ENCODE peak calls at places on chromosomes 4 and X, in ten cellular contexts. S is lower leg skin; O is CD8-positive, alpha-beta T cell; H is ovary; M is mammary epithelial cell; J is HepG2; A is A549; L is glutamatergic neuron; I is fibroblast of mammary gland; E is GM23338. C is an unnamed sample.

GRCh38 chrX:84186603-84187358 is 1.2 kb downstream of the RPS6KA6 start:
- DNase-seq in H (no peak), A (peak), L (no peak), S (no peak), I (peak), O (no peak), E (peak), J (no peak), M (peak), C (no peak)

GRCh38 chrX:10280061-10280460 is 123.3 kb downstream of the CLCN4 start:
- DNase-seq in J (no peak), A (no peak), O (no peak), M (no peak), E (no peak), I (no peak), L (peak), S (peak), H (no peak), C (no peak)

GRCh38 chrX:81206471-81206870 is 4.6 kb downstream of the SH3BGRL start:
- DNase-seq in S (no peak), J (no peak), E (no peak), L (no peak), H (no peak), M (no peak), O (no peak), A (no peak), I (no peak), C (no peak)

GRCh38 chr4:156169861-156170260 is 216.2 kb upstream of the CTSO start:
- DNase-seq in J (no peak), E (peak), I (no peak), A (no peak), O (no peak), M (no peak), S (no peak), H (no peak), L (no peak), C (peak)

GRCh38 chrX:66163849-66164401 is at the start of gene HEPH:
- DNase-seq in E (peak), I (peak), M (peak), H (peak), O (no peak), L (no peak), S (no peak), J (no peak), A (no peak), C (peak)

GRCh38 chrX:3403748-3404147 is 57.3 kb upstream of the MXRA5 start:
- DNase-seq in S (no peak), A (no peak), M (no peak), J (no peak), L (no peak), E (no peak), O (no peak), I (peak), H (no peak), C (no peak)

GRCh38 chrX:40945366-40945713 is 139.9 kb upstream of the USP9X start:
- DNase-seq in E (no peak), A (peak), J (no peak), H (peak), M (peak), L (no peak), O (no peak), I (peak), S (peak), C (peak)

GRCh38 chr4:68359508-68359907 is 9.6 kb upstream of the YTHDC1 start:
- DNase-seq in H (no peak), O (no peak), L (no peak), S (no peak), M (no peak), A (no peak), J (no peak), E (no peak), I (no peak), C (no peak)

GRCh38 chr4:23775694-23776093 is 114.2 kb downstream of the PPARGC1A start:
- DNase-seq in E (no peak), S (no peak), A (no peak), I (no peak), L (no peak), J (peak), O (no peak), H (no peak), M (peak), C (no peak)

GRCh38 chr4:177480796-177481195 is 38.6 kb upstream of the AGA start:
- DNase-seq in H (no peak), L (no peak), S (no peak), E (no peak), M (peak), A (no peak), I (peak), J (no peak), O (no peak), C (peak)

GRCh38 chr4:122633211-122633610 is 12.3 kb upstream of the IL21 start:
- DNase-seq in L (no peak), J (no peak), H (no peak), I (peak), M (no peak), E (no peak), A (no peak), S (no peak), O (no peak), C (peak)

GRCh38 chrX:31201503-31201902 is 129.7 kb upstream of the FTHL17 start:
- DNase-seq in H (no peak), L (no peak), J (no peak), O (no peak), S (no peak), M (no peak), I (no peak), E (no peak), A (no peak), C (no peak)

GRCh38 chrX:98231003-98231402 is 1347.3 kb downstream of the RPA4 start:
- DNase-seq in M (no peak), S (no peak), L (no peak), H (no peak), O (no peak), I (no peak), J (no peak), A (no peak), E (no peak), C (no peak)

GRCh38 chr4:155353923-155354540 is 22.7 kb downstream of the MAP9 start:
- DNase-seq in L (peak), M (peak), J (peak), A (peak), I (peak), E (peak), O (no peak), H (peak), S (peak), C (peak)

GRCh38 chr4:62431513-62431912 is 1231.4 kb downstream of the ADGRL3 start:
- DNase-seq in L (peak), S (no peak), A (no peak), E (no peak), H (no peak), J (no peak), M (peak), O (no peak), I (no peak), C (no peak)

GRCh38 chr4:17368408-17368807 is 143.5 kb downstream of the QDPR start:
- DNase-seq in J (no peak), I (no peak), L (no peak), E (no peak), M (no peak), A (no peak), O (no peak), H (no peak), S (no peak), C (no peak)

GRCh38 chr4:8130346-8131066 is 28.1 kb downstream of the ABLIM2 start:
- DNase-seq in J (no peak), E (no peak), H (no peak), I (no peak), L (no peak), A (no peak), O (no peak), M (no peak), S (no peak), C (no peak)

GRCh38 chr4:10013722-10014121 is 7.6 kb downstream of the SLC2A9 start:
- DNase-seq in I (peak), O (no peak), L (peak), E (peak), H (no peak), S (no peak), A (peak), J (no peak), M (peak), C (no peak)

GRCh38 chrX:8179653-8180052 is 8.6 kb upstream of the VCX2 start:
- DNase-seq in L (no peak), O (no peak), A (no peak), M (no peak), H (no peak), J (no peak), S (no peak), I (peak), E (no peak), C (no peak)

GRCh38 chr4:62117879-62118278 is 917.8 kb downstream of the ADGRL3 start:
- DNase-seq in J (no peak), S (no peak), M (no peak), I (no peak), O (no peak), H (no peak), A (no peak), E (no peak), L (no peak), C (no peak)

GRCh38 chrX:47632664-47633063 is 2.9 kb upstream of the CFP start:
- DNase-seq in E (no peak), M (no peak), O (no peak), H (no peak), L (no peak), J (no peak), S (no peak), A (no peak), I (no peak), C (no peak)

GRCh38 chr4:169115897-169116254 is 105.8 kb upstream of the CBR4 start:
- DNase-seq in O (no peak), E (peak), I (peak), H (no peak), L (no peak), S (no peak), J (no peak), M (peak), A (peak), C (peak)
- TF ChIP-seq CTCF in O (no peak), E (no peak), I (peak), H (no peak), L (no peak), S (no peak), J (no peak), M (peak), A (no peak), C (peak)

DNA sequence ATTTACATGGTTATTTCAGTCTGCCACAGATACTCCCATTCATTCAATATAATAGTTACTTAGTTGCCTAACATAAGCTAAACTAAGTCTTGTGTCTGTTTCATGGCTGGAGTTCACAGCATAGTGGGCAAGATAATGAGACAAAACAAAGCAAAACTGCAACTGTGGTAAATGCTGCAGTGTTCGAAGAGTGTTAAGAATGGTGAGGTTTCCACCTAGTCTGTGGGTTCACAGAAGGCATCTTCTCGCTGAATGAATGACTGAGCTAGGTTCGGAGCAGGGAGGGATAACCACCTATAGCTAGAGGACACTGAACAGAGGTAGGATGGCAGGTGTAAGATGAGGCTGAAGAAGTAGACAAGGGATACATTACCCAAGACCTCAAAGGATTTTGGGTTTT is 171.0 kb downstream of the FBXW7 start:
- DNase-seq in M (no peak), J (no peak), L (no peak), S (no peak), H (no peak), O (no peak), I (no peak), E (no peak), A (no peak), C (no peak)
- TF ChIP-seq CTCF in M (no peak), J (no peak), L (no peak), S (no peak), H (no peak), O (no peak), I (no peak), E (no peak), A (no peak), C (no peak)

GRCh38 chr4:52235775-52236174 is 184.7 kb downstream of the SPATA18 start:
- DNase-seq in E (no peak), H (no peak), A (no peak), L (no peak), J (no peak), O (no peak), M (no peak), S (no peak), I (no peak), C (no peak)

DNA sequence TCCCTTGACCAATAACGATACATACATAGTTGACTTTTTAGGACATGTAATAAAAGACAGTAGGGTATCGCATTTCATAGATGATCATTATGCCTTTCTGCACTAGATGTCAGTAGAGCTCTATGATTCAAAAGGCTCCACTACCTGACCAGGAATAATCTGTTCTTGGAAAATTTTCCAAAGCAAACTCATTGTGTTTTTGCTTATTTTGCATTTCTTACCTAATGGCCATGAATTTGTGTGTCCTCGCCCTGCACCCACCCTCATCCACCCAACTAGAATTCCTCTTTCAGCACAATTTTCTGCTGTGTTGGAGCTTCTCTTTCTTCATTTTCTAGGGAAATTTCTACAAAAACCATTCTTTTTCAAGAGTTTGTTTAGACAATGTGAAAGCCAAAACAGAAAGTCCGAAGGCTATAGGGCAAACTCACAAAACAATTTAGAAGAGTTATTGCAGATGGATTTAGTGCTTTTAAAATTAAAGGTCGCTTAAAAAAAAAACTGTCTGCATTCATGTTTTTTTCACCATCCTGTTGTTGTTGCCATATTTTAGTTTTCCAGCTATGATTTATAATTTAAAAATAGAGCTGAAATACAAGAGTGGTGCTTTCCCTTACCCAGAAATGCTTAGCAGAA is 183.6 kb downstream of the SPATA18 start:
- DNase-seq in J (peak), I (peak), H (peak), S (no peak), L (no peak), O (no peak), M (peak), A (peak), E (peak), C (peak)
- TF ChIP-seq CTCF in J (peak), I (peak), H (peak), S (no peak), L (no peak), O (no peak), M (peak), A (peak), E (peak), C (peak)

GRCh38 chrX:68898661-68899060 is 69.8 kb downstream of the EFNB1 start:
- DNase-seq in O (no peak), L (no peak), H (no peak), I (no peak), E (no peak), A (no peak), S (no peak), M (no peak), J (no peak), C (no peak)

GRCh38 chrX:68902706-68903105 is 73.9 kb downstream of the EFNB1 start:
- DNase-seq in A (no peak), I (no peak), O (no peak), S (no peak), J (no peak), E (no peak), H (no peak), M (no peak), L (no peak), C (no peak)

GRCh38 chrX:68897546-68897945 is 68.7 kb downstream of the EFNB1 start:
- DNase-seq in S (no peak), I (no peak), J (no peak), H (no peak), O (no peak), E (no peak), L (no peak), M (no peak), A (no peak), C (no peak)

GRCh38 chrX:68901512-68901911 is 72.7 kb downstream of the EFNB1 start:
- DNase-seq in A (no peak), E (no peak), H (no peak), M (no peak), I (no peak), O (no peak), J (no peak), L (no peak), S (no peak), C (no peak)

GRCh38 chrX:68903111-68903510 is 74.3 kb downstream of the EFNB1 start:
- DNase-seq in I (no peak), M (no peak), A (no peak), H (no peak), E (no peak), S (no peak), J (peak), L (no peak), O (no peak), C (no peak)
- TF ChIP-seq CTCF in I (no peak), M (no peak), A (no peak), H (no peak), E (no peak), S (no peak), J (no peak), L (no peak), O (no peak), C (no peak)

DNA sequence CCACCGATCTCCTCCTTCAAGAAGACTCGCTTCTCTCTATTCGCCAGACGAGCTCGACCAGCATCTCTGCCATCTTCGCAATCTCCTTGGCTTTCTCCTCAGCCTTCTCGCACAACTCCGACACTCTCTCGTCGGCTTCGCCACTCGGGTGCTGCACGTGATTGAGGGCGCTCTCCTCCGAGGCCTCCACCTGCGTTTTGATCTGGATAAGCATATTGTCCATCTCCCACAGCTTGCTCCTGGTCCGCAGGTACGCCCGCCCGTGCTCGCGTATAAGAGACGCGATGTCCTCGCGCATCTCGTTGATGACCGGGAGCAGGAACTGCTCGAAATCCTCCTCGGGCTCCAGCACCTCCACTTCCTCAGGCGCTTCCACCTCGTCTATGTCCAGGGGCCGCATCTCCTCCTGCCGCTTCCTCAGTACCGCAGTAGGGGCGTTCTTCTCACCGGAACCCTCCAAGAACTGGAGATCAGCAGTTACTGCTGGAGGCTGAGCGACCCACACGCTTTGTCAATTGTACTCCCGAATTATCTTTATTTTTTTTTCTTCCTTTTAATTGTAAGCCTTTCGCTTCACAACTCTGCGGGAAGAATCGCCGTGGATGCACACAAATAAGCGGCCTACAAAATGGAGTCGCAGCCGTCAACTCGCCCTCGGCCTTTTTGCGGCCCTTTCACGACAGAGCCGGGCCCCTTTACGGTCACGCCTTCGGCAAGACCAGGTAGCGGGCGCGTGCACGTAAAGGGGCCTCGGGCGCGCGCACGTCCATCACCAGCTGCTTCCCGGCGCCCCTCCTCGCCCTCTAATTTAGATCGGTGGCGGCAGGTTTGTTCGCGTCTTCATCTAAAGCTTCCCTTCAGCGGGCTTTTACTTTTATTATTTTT is at the start of gene MRFAP1L1:
- DNase-seq in H (peak), J (peak), E (peak), L (peak), M (peak), I (peak), O (peak), A (peak), S (peak), C (peak)
- TF ChIP-seq CTCF in H (no peak), J (peak), E (peak), L (no peak), M (peak), I (peak), O (no peak), A (no peak), S (no peak), C (peak)

DNA sequence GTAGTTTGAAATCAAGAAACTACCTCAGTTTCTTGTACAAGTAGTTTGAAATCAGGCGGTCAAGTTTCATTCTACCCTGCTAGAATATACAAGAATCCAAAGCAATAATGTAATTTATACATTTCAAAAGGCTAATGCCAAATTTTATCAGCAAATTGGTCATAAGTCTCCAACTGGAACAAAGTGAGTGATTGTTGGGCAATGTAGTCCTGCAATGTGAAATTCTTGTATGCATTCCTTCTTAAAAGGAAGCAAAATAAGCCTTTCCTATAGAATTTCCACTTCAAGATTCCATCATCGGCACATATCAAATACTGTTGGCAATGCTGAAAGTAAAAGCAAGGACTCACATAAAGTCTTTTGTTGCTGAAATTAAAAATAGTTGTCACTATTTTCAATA is 334.9 kb downstream of the IL1RAPL1 start:
- DNase-seq in H (no peak), I (no peak), E (no peak), S (no peak), J (no peak), M (no peak), A (no peak), O (no peak), L (no peak), C (peak)
- TF ChIP-seq CTCF in H (no peak), I (no peak), E (no peak), S (no peak), J (no peak), M (no peak), A (no peak), O (no peak), L (no peak), C (no peak)

DNA sequence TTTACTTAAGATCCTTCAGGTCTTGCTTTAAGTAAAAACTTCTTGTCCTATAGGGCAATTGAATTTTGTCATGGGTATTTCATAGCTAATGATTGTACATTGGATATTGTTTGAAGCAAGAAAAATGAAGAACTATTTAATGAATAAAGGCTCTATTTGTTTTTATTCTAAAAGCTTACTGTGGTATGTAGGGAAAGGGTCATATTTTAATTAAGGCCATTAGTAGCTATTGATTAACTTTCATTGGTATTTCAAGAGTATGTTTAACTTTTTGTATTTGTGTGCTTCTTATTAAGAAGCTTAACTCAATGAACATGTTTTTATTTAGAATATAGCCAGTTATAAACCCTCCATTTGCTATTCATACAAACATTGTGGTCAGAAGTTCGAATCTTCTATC is 1951.8 kb upstream of the ADGRL3 start:
- DNase-seq in L (no peak), A (no peak), M (no peak), H (no peak), O (no peak), J (no peak), S (no peak), E (no peak), I (no peak), C (no peak)
- TF ChIP-seq CTCF in L (no peak), A (no peak), M (no peak), H (no peak), O (no peak), J (no peak), S (no peak), E (no peak), I (no peak), C (no peak)

C was measured in fibroblast of the aortic adventitia.